ENCODE peak calls at places on chromosomes 11 and 22, in seven cellular contexts. One of them, this sample, is unnamed. For H3K4me1, the result is how much of the 10 kb centered on the place peaks cover.

GRCh38 chr11:122085264-122085663 is 30.8 kb downstream of the BLID start:
- DNase-seq in mammary epithelial cell: peak
- DNase-seq in pancreas: no peak
- DNase-seq in body of pancreas: no peak
- DNase-seq in ascending aorta: no peak
- DNase-seq in MM.1S: no peak
- DNase-seq in stomach: no peak
- DNase-seq in this sample: no peak

GRCh38 chr11:38900156-38900679 is 2302.2 kb upstream of the RAG2 start:
- DNase-seq in mammary epithelial cell: no peak
- DNase-seq in ascending aorta: no peak
- DNase-seq in pancreas: no peak
- DNase-seq in body of pancreas: no peak
- DNase-seq in stomach: no peak
- DNase-seq in MM.1S: no peak
- DNase-seq in this sample: no peak

GRCh38 chr11:121665211-121665838 is 212.6 kb upstream of the SORL1-AS1 start:
- DNase-seq in stomach: no peak
- DNase-seq in MM.1S: no peak
- DNase-seq in pancreas: no peak
- DNase-seq in body of pancreas: no peak
- DNase-seq in ascending aorta: no peak
- DNase-seq in mammary epithelial cell: no peak
- DNase-seq in this sample: no peak

GRCh38 chr11:124724854-124725718 is 14.7 kb upstream of the NRGN start:
- DNase-seq in MM.1S: no peak
- DNase-seq in body of pancreas: peak
- DNase-seq in ascending aorta: peak
- DNase-seq in stomach: no peak
- DNase-seq in pancreas: no peak
- DNase-seq in mammary epithelial cell: no peak
- DNase-seq in this sample: peak

GRCh38 chr11:1714908-1715885 is 18.2 kb downstream of the KRTAP5-6 start:
- DNase-seq in pancreas: no peak
- DNase-seq in stomach: no peak
- DNase-seq in ascending aorta: peak
- DNase-seq in mammary epithelial cell: no peak
- DNase-seq in body of pancreas: no peak
- DNase-seq in MM.1S: no peak
- DNase-seq in this sample: no peak

GRCh38 chr11:19919050-19919561 is 206.5 kb downstream of the NAV2 start:
- DNase-seq in body of pancreas: peak
- DNase-seq in mammary epithelial cell: peak
- DNase-seq in MM.1S: no peak
- DNase-seq in stomach: peak
- DNase-seq in ascending aorta: peak
- DNase-seq in pancreas: peak
- DNase-seq in this sample: no peak

GRCh38 chr11:117219455-117219854 is 12.4 kb downstream of the PCSK7 start:
- DNase-seq in ascending aorta: peak
- DNase-seq in stomach: no peak
- DNase-seq in MM.1S: no peak
- DNase-seq in mammary epithelial cell: no peak
- DNase-seq in body of pancreas: no peak
- DNase-seq in pancreas: no peak
- DNase-seq in this sample: no peak

GRCh38 chr11:12128191-12128841 is 17.9 kb downstream of the MICAL2 start:
- DNase-seq in ascending aorta: no peak
- DNase-seq in pancreas: no peak
- DNase-seq in body of pancreas: no peak
- DNase-seq in stomach: no peak
- DNase-seq in MM.1S: no peak
- DNase-seq in mammary epithelial cell: no peak
- DNase-seq in this sample: no peak

GRCh38 chr11:64121637-64122410 is 44.1 kb downstream of the MACROD1 start:
- DNase-seq in pancreas: no peak
- DNase-seq in ascending aorta: no peak
- DNase-seq in MM.1S: no peak
- DNase-seq in body of pancreas: no peak
- DNase-seq in mammary epithelial cell: peak
- DNase-seq in stomach: no peak
- DNase-seq in this sample: no peak

GRCh38 chr11:113626736-113627135 is 79.4 kb downstream of the TMPRSS5 start:
- DNase-seq in mammary epithelial cell: no peak
- DNase-seq in stomach: no peak
- DNase-seq in body of pancreas: no peak
- DNase-seq in ascending aorta: no peak
- DNase-seq in MM.1S: no peak
- DNase-seq in pancreas: no peak
- DNase-seq in this sample: no peak

GRCh38 chr22:33357894-33358440 is 299.8 kb upstream of the SYN3 start:
- DNase-seq in mammary epithelial cell: no peak
- DNase-seq in body of pancreas: no peak
- DNase-seq in pancreas: no peak
- DNase-seq in ascending aorta: no peak
- DNase-seq in stomach: no peak
- DNase-seq in MM.1S: no peak
- DNase-seq in this sample: no peak

GRCh38 chr22:49956418-49956770 is 4.2 kb upstream of the PIM3 start:
- DNase-seq in MM.1S: peak
- DNase-seq in ascending aorta: no peak
- DNase-seq in mammary epithelial cell: no peak
- DNase-seq in pancreas: no peak
- DNase-seq in body of pancreas: no peak
- DNase-seq in stomach: peak
- DNase-seq in this sample: no peak

GRCh38 chr11:130583866-130584265 is 135.4 kb downstream of the ADAMTS15 start:
- DNase-seq in stomach: no peak
- DNase-seq in pancreas: no peak
- DNase-seq in body of pancreas: no peak
- DNase-seq in MM.1S: no peak
- DNase-seq in ascending aorta: no peak
- DNase-seq in mammary epithelial cell: no peak
- DNase-seq in this sample: no peak

GRCh38 chr11:33643167-33643817 is 57.3 kb downstream of the C11orf91 start:
- DNase-seq in ascending aorta: no peak
- DNase-seq in stomach: no peak
- DNase-seq in MM.1S: no peak
- DNase-seq in pancreas: no peak
- DNase-seq in mammary epithelial cell: no peak
- DNase-seq in body of pancreas: no peak
- DNase-seq in this sample: no peak

GRCh38 chr11:128779036-128779435 is 85.2 kb downstream of the FLI1 start:
- DNase-seq in ascending aorta: no peak
- DNase-seq in stomach: no peak
- DNase-seq in pancreas: no peak
- DNase-seq in MM.1S: no peak
- DNase-seq in body of pancreas: no peak
- DNase-seq in mammary epithelial cell: no peak
- DNase-seq in this sample: no peak

GRCh38 chr11:2377511-2378443 is 667 bp downstream of the CD81 start:
- DNase-seq in pancreas: peak
- DNase-seq in MM.1S: no peak
- DNase-seq in stomach: peak
- DNase-seq in ascending aorta: peak
- DNase-seq in mammary epithelial cell: no peak
- DNase-seq in body of pancreas: peak
- DNase-seq in this sample: no peak

GRCh38 chr22:25970996-25971811 is 198.1 kb upstream of the SEZ6L start:
- DNase-seq in body of pancreas: no peak
- DNase-seq in pancreas: no peak
- DNase-seq in ascending aorta: no peak
- DNase-seq in mammary epithelial cell: no peak
- DNase-seq in MM.1S: no peak
- DNase-seq in stomach: no peak
- DNase-seq in this sample: no peak

GRCh38 chr22:23070418-23071162 is at the start of gene GNAZ:
- DNase-seq in MM.1S: no peak
- DNase-seq in mammary epithelial cell: no peak
- DNase-seq in body of pancreas: peak
- DNase-seq in ascending aorta: peak
- DNase-seq in stomach: no peak
- DNase-seq in pancreas: peak
- DNase-seq in this sample: peak

GRCh38 chr22:38761202-38762162 is 5.7 kb upstream of the SUN2 start:
- DNase-seq in ascending aorta: no peak
- DNase-seq in body of pancreas: no peak
- DNase-seq in MM.1S: no peak
- DNase-seq in pancreas: no peak
- DNase-seq in mammary epithelial cell: no peak
- DNase-seq in stomach: no peak
- DNase-seq in this sample: no peak

GRCh38 chr11:37712246-37712645 is 1114.2 kb upstream of the RAG2 start:
- DNase-seq in MM.1S: peak
- DNase-seq in mammary epithelial cell: no peak
- DNase-seq in body of pancreas: no peak
- DNase-seq in stomach: no peak
- DNase-seq in ascending aorta: no peak
- DNase-seq in pancreas: no peak
- DNase-seq in this sample: peak

DNA sequence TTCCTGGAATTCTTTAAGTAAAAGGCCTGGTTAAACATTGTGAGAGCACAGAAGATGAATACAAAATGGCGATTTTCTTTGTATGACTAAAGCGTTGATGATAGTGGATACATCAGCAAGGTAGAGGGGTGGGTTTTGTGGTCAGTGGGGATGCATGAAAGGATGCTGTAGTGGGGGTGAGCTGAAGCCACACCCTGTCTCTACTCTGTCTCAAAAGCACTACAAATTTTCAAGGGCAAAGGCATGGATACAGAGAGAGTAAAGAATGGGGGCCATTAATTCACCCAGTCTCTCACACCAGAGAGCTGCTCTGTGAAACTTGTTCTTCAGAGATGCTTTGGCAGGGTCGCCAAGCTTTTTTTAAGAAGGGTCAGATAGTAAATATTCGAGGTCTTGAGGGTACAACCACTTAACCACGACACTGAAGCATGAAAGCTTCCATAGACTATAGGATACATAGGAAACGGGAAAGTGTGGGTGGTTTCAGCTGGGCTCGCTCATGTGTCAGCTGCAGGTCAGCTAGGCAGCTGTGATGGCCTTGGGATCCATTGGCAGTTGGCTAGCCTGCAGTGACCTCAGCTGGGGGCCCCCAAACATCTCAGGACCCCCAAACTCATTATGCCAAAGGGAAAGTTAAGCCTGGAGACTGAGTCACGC is 8.3 kb downstream of the TMEM138 start:
- DNase-seq in ascending aorta: no peak
- DNase-seq in MM.1S: no peak
- DNase-seq in stomach: no peak
- DNase-seq in mammary epithelial cell: no peak
- DNase-seq in pancreas: no peak
- DNase-seq in body of pancreas: no peak
- DNase-seq in this sample: no peak
- H3K4me1 ChIP-seq in ascending aorta: under half
- H3K4me1 ChIP-seq in MM.1S: under half
- H3K4me1 ChIP-seq in stomach: under half
- H3K4me1 ChIP-seq in mammary epithelial cell: under half
- H3K4me1 ChIP-seq in pancreas: under half
- H3K4me1 ChIP-seq in body of pancreas: under half
- H3K4me1 ChIP-seq in this sample: under half

GRCh38 chr11:35946766-35947165 is 2.9 kb downstream of the LDLRAD3 start:
- DNase-seq in body of pancreas: no peak
- DNase-seq in pancreas: no peak
- DNase-seq in stomach: no peak
- DNase-seq in mammary epithelial cell: no peak
- DNase-seq in MM.1S: no peak
- DNase-seq in ascending aorta: no peak
- DNase-seq in this sample: no peak

GRCh38 chr11:35943294-35943693 is 568 bp upstream of the LDLRAD3 start:
- DNase-seq in ascending aorta: no peak
- DNase-seq in pancreas: no peak
- DNase-seq in body of pancreas: no peak
- DNase-seq in stomach: no peak
- DNase-seq in MM.1S: no peak
- DNase-seq in mammary epithelial cell: no peak
- DNase-seq in this sample: no peak

GRCh38 chr11:35944503-35945136 is 758 bp downstream of the LDLRAD3 start:
- DNase-seq in mammary epithelial cell: peak
- DNase-seq in stomach: no peak
- DNase-seq in MM.1S: no peak
- DNase-seq in pancreas: no peak
- DNase-seq in body of pancreas: no peak
- DNase-seq in ascending aorta: peak
- DNase-seq in this sample: no peak

GRCh38 chr11:35945137-35945518 is 1.3 kb downstream of the LDLRAD3 start:
- DNase-seq in MM.1S: no peak
- DNase-seq in pancreas: no peak
- DNase-seq in mammary epithelial cell: no peak
- DNase-seq in body of pancreas: no peak
- DNase-seq in ascending aorta: no peak
- DNase-seq in stomach: no peak
- DNase-seq in this sample: no peak

GRCh38 chr11:35943761-35944502 is at the start of gene LDLRAD3:
- DNase-seq in body of pancreas: peak
- DNase-seq in ascending aorta: peak
- DNase-seq in pancreas: peak
- DNase-seq in mammary epithelial cell: peak
- DNase-seq in MM.1S: peak
- DNase-seq in stomach: peak
- DNase-seq in this sample: peak
- H3K4me3 ChIP-seq in body of pancreas: peak
- H3K4me3 ChIP-seq in ascending aorta: peak
- H3K4me3 ChIP-seq in pancreas: peak
- H3K4me3 ChIP-seq in mammary epithelial cell: peak
- H3K4me3 ChIP-seq in MM.1S: peak
- H3K4me3 ChIP-seq in stomach: peak
- H3K4me3 ChIP-seq in this sample: peak

GRCh38 chr11:62546244-62546936 is at the start of gene AHNAK:
- DNase-seq in stomach: peak
- DNase-seq in MM.1S: peak
- DNase-seq in body of pancreas: peak
- DNase-seq in pancreas: peak
- DNase-seq in ascending aorta: peak
- DNase-seq in mammary epithelial cell: peak
- DNase-seq in this sample: peak
- H3K4me1 ChIP-seq in stomach: half or more
- H3K4me1 ChIP-seq in MM.1S: under half
- H3K4me1 ChIP-seq in body of pancreas: half or more
- H3K4me1 ChIP-seq in pancreas: under half
- H3K4me1 ChIP-seq in ascending aorta: under half
- H3K4me1 ChIP-seq in mammary epithelial cell: under half
- H3K4me1 ChIP-seq in this sample: half or more

DNA sequence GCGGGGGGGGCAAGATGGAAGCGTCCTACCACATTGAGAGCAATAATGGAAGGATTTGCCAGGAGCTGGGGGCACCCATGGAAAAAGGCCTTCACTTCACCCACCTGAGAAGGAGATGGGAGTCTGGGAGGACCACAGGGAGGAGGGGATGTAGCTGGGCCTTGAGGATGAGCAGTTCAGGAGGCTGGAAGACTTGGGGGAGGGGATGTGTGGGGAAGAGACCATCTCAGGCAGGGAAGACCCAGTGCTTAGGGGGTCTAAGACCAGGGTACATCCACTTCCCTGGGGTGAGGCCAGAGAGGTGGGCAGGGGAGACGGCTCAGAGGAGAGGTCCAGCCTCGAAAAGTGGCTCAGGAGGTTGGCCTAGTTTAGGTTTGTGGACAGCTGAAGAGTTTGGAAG is 71.3 kb upstream of the TCF20 start:
- DNase-seq in pancreas: no peak
- DNase-seq in stomach: no peak
- DNase-seq in mammary epithelial cell: no peak
- DNase-seq in MM.1S: no peak
- DNase-seq in body of pancreas: no peak
- DNase-seq in ascending aorta: no peak
- DNase-seq in this sample: no peak
- H3K4me3 ChIP-seq in pancreas: no peak
- H3K4me3 ChIP-seq in stomach: no peak
- H3K4me3 ChIP-seq in mammary epithelial cell: no peak
- H3K4me3 ChIP-seq in MM.1S: no peak
- H3K4me3 ChIP-seq in body of pancreas: no peak
- H3K4me3 ChIP-seq in ascending aorta: no peak
- H3K4me3 ChIP-seq in this sample: no peak

GRCh38 chr11:61699737-61700160 is 19.6 kb downstream of the DAGLA start:
- DNase-seq in ascending aorta: no peak
- DNase-seq in MM.1S: no peak
- DNase-seq in pancreas: peak
- DNase-seq in mammary epithelial cell: no peak
- DNase-seq in stomach: peak
- DNase-seq in body of pancreas: peak
- DNase-seq in this sample: peak
- H3K4me1 ChIP-seq in ascending aorta: under half
- H3K4me1 ChIP-seq in MM.1S: under half
- H3K4me1 ChIP-seq in pancreas: half or more
- H3K4me1 ChIP-seq in mammary epithelial cell: half or more
- H3K4me1 ChIP-seq in stomach: half or more
- H3K4me1 ChIP-seq in body of pancreas: half or more
- H3K4me1 ChIP-seq in this sample: half or more